ENCODE peak calls at places on chromosome 2, in four cellular contexts. D is lower lobe of right lung, H is AG04450, I is heart right ventricle. Z is an unnamed sample.

GRCh38 chr2:134500211-134500935 is 218.4 kb downstream of the TMEM163 start:
- DNase-seq in D (no peak), H (no peak), I (no peak), Z (no peak)

GRCh38 chr2:218218409-218219185 is 1.6 kb downstream of the ARPC2 start:
- DNase-seq in D (no peak), I (no peak), H (no peak), Z (no peak)

GRCh38 chr2:207792244-207792785 is 22.6 kb upstream of the FZD5 start:
- DNase-seq in I (no peak), H (no peak), D (no peak), Z (no peak)

GRCh38 chr2:103166406-103167324 is 404.8 kb downstream of the TMEM182 start:
- DNase-seq in H (no peak), I (no peak), D (no peak), Z (no peak)

GRCh38 chr2:117330611-117331010 is 483.9 kb upstream of the DDX18 start:
- DNase-seq in I (no peak), H (no peak), D (no peak), Z (no peak)

GRCh38 chr2:33477473-33478468 is 1.3 kb downstream of the RASGRP3 start:
- DNase-seq in D (peak), H (no peak), I (no peak), Z (no peak)

GRCh38 chr2:106800180-106800579 is 85.8 kb downstream of the ST6GAL2 start:
- DNase-seq in I (no peak), H (no peak), D (no peak), Z (no peak)

GRCh38 chr2:6865346-6866238 is at the start of gene CMPK2:
- DNase-seq in I (peak), H (no peak), D (peak), Z (peak)

DNA sequence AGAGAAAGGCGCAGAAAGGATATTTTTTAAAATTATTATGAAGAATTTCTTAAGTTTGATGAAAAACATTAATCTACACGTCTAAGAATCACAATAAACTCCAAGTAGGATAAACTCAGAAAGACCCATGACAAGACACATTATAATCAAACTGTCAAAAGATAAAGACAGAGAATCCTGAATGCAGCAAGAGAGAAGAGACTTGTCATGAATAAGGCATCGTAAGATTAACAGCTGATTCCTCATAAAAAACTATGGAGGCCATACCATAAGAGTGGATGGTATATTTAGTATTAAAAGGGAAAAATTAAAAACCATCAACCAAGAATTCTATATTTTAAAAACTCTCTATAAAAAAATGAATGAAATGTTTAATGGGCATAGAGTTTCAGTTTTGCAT is 39.1 kb downstream of the SRBD1 start:
- DNase-seq in H (no peak), D (no peak), I (no peak), Z (no peak)
- H3K27ac ChIP-seq in H (no peak), D (no peak), I (no peak), Z (no peak)

GRCh38 chr2:215409331-215410127 is 26.3 kb downstream of the FN1 start:
- DNase-seq in D (no peak), I (no peak), H (no peak), Z (no peak)

GRCh38 chr2:215411941-215412743 is 23.7 kb downstream of the FN1 start:
- DNase-seq in H (no peak), I (no peak), D (no peak), Z (no peak)

GRCh38 chr2:215413484-215413777 is 22.4 kb downstream of the FN1 start:
- DNase-seq in H (no peak), D (no peak), I (no peak), Z (no peak)

GRCh38 chr2:215413974-215414373 is 21.9 kb downstream of the FN1 start:
- DNase-seq in H (no peak), D (no peak), I (no peak), Z (no peak)

DNA sequence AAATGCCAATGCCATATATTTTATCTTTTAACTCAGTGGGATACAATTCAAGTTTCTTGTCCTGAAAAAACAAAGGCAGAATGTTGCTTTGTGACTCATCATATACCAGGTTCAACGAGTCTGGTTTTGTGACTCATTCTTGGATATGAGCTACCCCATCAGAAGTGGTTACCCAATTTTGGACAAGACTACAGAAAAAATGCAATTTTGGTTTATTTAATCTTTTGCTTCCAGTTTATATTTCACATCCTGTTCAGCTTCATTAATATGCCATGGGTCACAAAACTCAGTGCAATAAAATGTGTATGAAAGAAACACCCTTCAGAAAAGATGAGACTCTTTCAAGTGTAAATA is 25.0 kb downstream of the FN1 start:
- DNase-seq in D (no peak), H (peak), I (no peak), Z (no peak)
- H3K27ac ChIP-seq in D (no peak), H (no peak), I (no peak), Z (no peak)

GRCh38 chr2:95058989-95059601 is 33.6 kb downstream of the MAL start:
- DNase-seq in D (no peak), H (no peak), I (no peak), Z (peak)
- H3K27ac ChIP-seq in D (no peak), H (no peak), I (no peak), Z (peak)

GRCh38 chr2:113890253-113891235 is 655 bp downstream of the ACTR3 start:
- DNase-seq in D (peak), I (peak), H (no peak), Z (peak)
- H3K27ac ChIP-seq in D (peak), I (peak), H (peak), Z (peak)

GRCh38 chr2:168661404-168661869 is 141.0 kb upstream of the NOSTRIN start:
- DNase-seq in D (no peak), H (no peak), I (no peak), Z (no peak)
- H3K27ac ChIP-seq in D (no peak), H (no peak), I (no peak), Z (no peak)

DNA sequence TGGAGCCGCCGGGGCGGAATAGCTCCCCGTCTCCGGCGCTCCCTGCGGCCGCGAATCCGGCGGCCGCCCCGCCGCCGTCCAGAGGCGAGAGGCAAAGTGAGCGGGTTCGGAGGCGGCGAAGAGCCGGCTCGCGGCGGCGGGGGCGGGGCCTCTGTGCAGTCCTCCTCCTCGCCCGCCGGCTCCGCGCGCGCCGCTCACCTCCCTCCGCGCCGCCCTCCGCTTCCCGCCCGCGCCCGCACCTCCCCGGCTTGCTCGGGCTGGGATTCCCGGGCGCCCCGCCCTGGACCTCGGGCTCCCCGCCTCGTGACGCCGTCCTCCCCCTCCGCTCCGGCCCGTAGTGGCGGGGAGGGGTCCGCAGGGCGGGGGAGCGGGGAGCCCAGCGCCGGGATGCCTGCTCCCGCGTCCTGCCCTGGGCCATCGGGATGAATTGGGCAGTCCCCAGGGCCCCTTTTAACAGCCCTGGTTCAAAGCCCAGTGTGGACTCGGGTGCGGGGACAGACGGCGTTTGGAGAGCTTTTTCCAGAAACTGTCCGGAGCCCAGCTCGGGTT is at the start of gene KCNG3:
- DNase-seq in I (peak), H (no peak), D (peak), Z (no peak)
- H3K27ac ChIP-seq in I (no peak), H (no peak), D (peak), Z (no peak)

GRCh38 chr2:119254601-119255080 is 31.0 kb downstream of the STEAP3 start:
- DNase-seq in I (no peak), H (no peak), D (no peak), Z (no peak)
- H3K27ac ChIP-seq in I (no peak), H (peak), D (no peak), Z (no peak)

DNA sequence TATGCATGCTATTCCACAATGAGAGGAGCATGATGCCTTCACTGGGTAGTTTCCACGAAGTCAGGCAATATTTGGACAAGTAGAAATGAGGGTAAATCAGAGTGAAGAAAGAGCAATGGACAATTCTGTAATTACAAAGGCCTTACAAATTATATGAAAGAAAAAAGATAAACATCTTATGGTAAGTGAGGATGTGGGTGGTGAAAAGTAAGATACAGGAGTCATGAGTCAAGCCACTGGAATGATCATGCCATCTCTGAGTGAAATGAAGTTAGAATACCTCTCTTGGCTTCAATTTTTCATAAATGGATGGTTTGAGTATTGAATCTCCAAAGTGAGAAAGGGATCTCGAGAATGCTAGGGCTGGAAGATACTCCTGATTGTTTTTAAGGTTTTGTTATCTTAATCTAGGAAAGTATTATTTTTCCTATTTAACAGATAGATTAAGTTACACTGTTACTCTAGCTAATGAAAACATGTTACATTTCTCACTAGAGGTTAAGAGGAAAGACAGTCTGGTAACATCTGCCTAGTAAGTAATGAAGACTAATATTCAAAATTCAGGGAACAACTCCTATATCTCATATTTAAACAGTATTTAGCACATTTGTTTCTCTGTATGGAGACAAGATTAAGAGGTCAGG is 2.1 kb downstream of the GALNT3 start:
- DNase-seq in I (no peak), D (no peak), H (no peak), Z (no peak)
- H3K27ac ChIP-seq in I (no peak), D (no peak), H (no peak), Z (no peak)

GRCh38 chr2:187567126-187567525 is 12.9 kb upstream of the TFPI start:
- DNase-seq in I (no peak), D (no peak), H (peak), Z (no peak)

GRCh38 chr2:187569571-187569970 is 15.3 kb upstream of the TFPI start:
- DNase-seq in D (no peak), I (no peak), H (no peak), Z (no peak)

GRCh38 chr2:187569042-187569441 is 14.8 kb upstream of the TFPI start:
- DNase-seq in D (no peak), H (no peak), I (no peak), Z (no peak)

GRCh38 chr2:187566266-187566665 is 12.0 kb upstream of the TFPI start:
- DNase-seq in D (no peak), I (no peak), H (no peak), Z (no peak)

DNA sequence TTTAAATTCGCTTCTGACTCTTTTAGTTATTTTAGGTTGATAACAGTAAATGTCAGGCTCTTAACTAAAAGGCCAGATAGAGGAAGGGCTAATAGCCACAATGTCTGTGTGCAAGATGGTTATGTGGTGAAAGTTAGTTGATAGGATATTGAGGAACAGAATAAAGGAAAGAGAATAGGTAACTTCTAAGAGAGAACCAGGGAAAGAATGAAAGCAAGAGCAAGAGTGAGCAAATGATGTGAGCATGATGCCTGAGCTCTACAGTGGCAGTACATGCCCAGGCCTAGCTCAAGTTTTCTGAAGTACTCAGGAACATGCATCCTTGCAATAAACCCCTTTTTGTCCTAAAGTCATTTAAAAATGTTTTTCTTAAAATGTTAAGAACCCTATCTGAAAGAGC is 12.5 kb upstream of the TFPI start:
- DNase-seq in D (no peak), I (no peak), H (no peak), Z (no peak)
- H3K27ac ChIP-seq in D (no peak), I (no peak), H (no peak), Z (no peak)

Z was measured in substantia nigra.